ENCODE peak calls at places on chromosomes 16 and 17, in eight cellular contexts. R is DND-41; X is kidney; P is brain microvascular endothelial cell; N is PC-3; A is CD8-positive, alpha-beta T cell; H is CD4-positive, alpha-beta T cell; Y is IMR-90. U is an unnamed sample.

GRCh38 chr17:75627094-75627493 is 6.1 kb upstream of the SMIM5 start:
- DNase-seq in R (no peak), X (no peak), P (no peak), N (no peak), A (no peak), H (no peak), Y (no peak), U (no peak)

GRCh38 chr16:67636713-67637112 is 8.2 kb upstream of the CARMIL2 start:
- DNase-seq in R (no peak), X (no peak), P (no peak), N (no peak), A (no peak), H (no peak), Y (no peak), U (no peak)

GRCh38 chr17:7851438-7852261 is 3.2 kb upstream of the TMEM88 start:
- DNase-seq in R (peak), X (peak), P (peak), N (peak), A (peak), H (peak), Y (peak), U (peak)

GRCh38 chr16:1214693-1215092 is 10.4 kb downstream of the TPSG1 start:
- DNase-seq in R (no peak), X (no peak), P (no peak), N (no peak), A (no peak), H (no peak), Y (no peak), U (no peak)

GRCh38 chr17:71423871-71424546 is 696.8 kb upstream of the SOX9 start:
- DNase-seq in R (peak), X (no peak), P (peak), N (peak), A (no peak), H (no peak), Y (peak), U (peak)

GRCh38 chr16:23608194-23608593 is 12.1 kb upstream of the NDUFAB1 start:
- DNase-seq in R (no peak), X (no peak), P (peak), N (peak), A (no peak), H (no peak), Y (peak), U (peak)

GRCh38 chr17:8799001-8799850 is at the start of gene MFSD6L:
- DNase-seq in R (no peak), X (peak), P (peak), N (no peak), A (no peak), H (no peak), Y (no peak), U (peak)

GRCh38 chr16:54351171-54351570 is 64.6 kb upstream of the IRX3 start:
- DNase-seq in R (no peak), X (no peak), P (no peak), N (no peak), A (no peak), H (no peak), Y (no peak), U (no peak)

GRCh38 chr17:72618018-72618509 is 474.4 kb downstream of the SLC39A11 start:
- DNase-seq in R (peak), X (peak), P (no peak), N (peak), A (peak), H (peak), Y (no peak), U (no peak)

GRCh38 chr16:4313563-4314531 is 2.0 kb upstream of the GLIS2 start:
- DNase-seq in R (no peak), X (peak), P (no peak), N (no peak), A (no peak), H (no peak), Y (no peak), U (no peak)

GRCh38 chr16:359871-360697 is 7.6 kb upstream of the AXIN1 start:
- DNase-seq in R (no peak), X (peak), P (no peak), N (no peak), A (no peak), H (no peak), Y (no peak), U (no peak)

GRCh38 chr16:57795431-57795878 is 6.8 kb downstream of the KIFC3 start:
- DNase-seq in R (peak), X (peak), P (no peak), N (peak), A (peak), H (peak), Y (peak), U (peak)

GRCh38 chr17:17387461-17388362 is 84.5 kb downstream of the NT5M start:
- DNase-seq in R (peak), X (peak), P (no peak), N (peak), A (no peak), H (no peak), Y (no peak), U (peak)

GRCh38 chr17:77681820-77682219 is 276.7 kb upstream of the TNRC6C start:
- DNase-seq in R (no peak), X (no peak), P (no peak), N (peak), A (no peak), H (no peak), Y (peak), U (no peak)

GRCh38 chr17:77560417-77560816 is 398.1 kb upstream of the TNRC6C start:
- DNase-seq in R (no peak), X (no peak), P (no peak), N (no peak), A (no peak), H (no peak), Y (no peak), U (no peak)

GRCh38 chr16:46918905-46919792 is 35.0 kb downstream of the GPT2 start:
- DNase-seq in R (no peak), X (no peak), P (no peak), N (no peak), A (no peak), H (no peak), Y (no peak), U (no peak)

GRCh38 chr17:51371732-51372151 is 111.4 kb downstream of the UTP18 start:
- DNase-seq in R (peak), X (no peak), P (peak), N (peak), A (peak), H (peak), Y (peak), U (peak)

GRCh38 chr17:68011199-68011665 is 15.0 kb upstream of the C17orf58 start:
- DNase-seq in R (peak), X (no peak), P (no peak), N (peak), A (peak), H (peak), Y (no peak), U (peak)

GRCh38 chr17:2387086-2388019 is 13.5 kb downstream of the MNT start:
- DNase-seq in R (no peak), X (peak), P (no peak), N (no peak), A (no peak), H (no peak), Y (no peak), U (no peak)

GRCh38 chr17:62219500-62219899 is 154.4 kb upstream of the MED13 start:
- DNase-seq in R (no peak), X (no peak), P (no peak), N (no peak), A (no peak), H (no peak), Y (no peak), U (no peak)

GRCh38 chr16:68786685-68787418 is 49.8 kb downstream of the CDH1 start:
- DNase-seq in R (no peak), X (no peak), P (peak), N (no peak), A (no peak), H (no peak), Y (peak), U (peak)

GRCh38 chr16:85202051-85202601 is 89.9 kb upstream of the CIBAR2 start:
- DNase-seq in R (no peak), X (no peak), P (no peak), N (no peak), A (no peak), H (no peak), Y (no peak), U (no peak)

GRCh38 chr16:84065536-84066132 is 23.0 kb upstream of the SLC38A8 start:
- DNase-seq in R (peak), X (no peak), P (peak), N (peak), A (no peak), H (no peak), Y (peak), U (peak)

GRCh38 chr16:21083729-21084268 is 66.8 kb downstream of the DNAH3 start:
- DNase-seq in R (peak), X (peak), P (peak), N (peak), A (peak), H (peak), Y (peak), U (peak)

GRCh38 chr16:47342055-47342454 is 118.8 kb downstream of the ITFG1 start:
- DNase-seq in R (no peak), X (no peak), P (no peak), N (no peak), A (no peak), H (no peak), Y (peak), U (no peak)

GRCh38 chr16:10879681-10880589 is 2.9 kb downstream of the CIITA start:
- DNase-seq in R (no peak), X (no peak), P (no peak), N (no peak), A (no peak), H (no peak), Y (no peak), U (no peak)

GRCh38 chr17:55852734-55853133 is 101.9 kb downstream of the PCTP start:
- DNase-seq in R (no peak), X (no peak), P (no peak), N (no peak), A (no peak), H (no peak), Y (no peak), U (no peak)

GRCh38 chr17:31275126-31275525 is 21.9 kb downstream of the OMG start:
- DNase-seq in R (no peak), X (no peak), P (no peak), N (no peak), A (no peak), H (no peak), Y (peak), U (no peak)

GRCh38 chr16:49400611-49401010 is 27.0 kb downstream of the C16orf78 start:
- DNase-seq in R (no peak), X (no peak), P (no peak), N (no peak), A (no peak), H (no peak), Y (no peak), U (no peak)

GRCh38 chr16:11354733-11355574 is 9.7 kb downstream of the RMI2 start:
- DNase-seq in R (peak), X (no peak), P (no peak), N (no peak), A (peak), H (peak), Y (peak), U (no peak)

GRCh38 chr16:87602821-87603683 is 744 bp downstream of the JPH3 start:
- DNase-seq in R (no peak), X (peak), P (no peak), N (no peak), A (no peak), H (no peak), Y (no peak), U (no peak)
- H3K27ac ChIP-seq in R (no peak), X (no peak), P (no peak), N (no peak), A (no peak), H (no peak), Y (no peak), U (no peak)

GRCh38 chr17:33013596-33014375 is 22.1 kb downstream of the SPACA3 start:
- DNase-seq in R (no peak), X (no peak), P (no peak), N (no peak), A (no peak), H (no peak), Y (peak), U (no peak)
- TF ChIP-seq CTCF in R (no peak), X (no peak), P (no peak), N (no peak), A (no peak), H (no peak), Y (no peak), U (no peak)

DNA sequence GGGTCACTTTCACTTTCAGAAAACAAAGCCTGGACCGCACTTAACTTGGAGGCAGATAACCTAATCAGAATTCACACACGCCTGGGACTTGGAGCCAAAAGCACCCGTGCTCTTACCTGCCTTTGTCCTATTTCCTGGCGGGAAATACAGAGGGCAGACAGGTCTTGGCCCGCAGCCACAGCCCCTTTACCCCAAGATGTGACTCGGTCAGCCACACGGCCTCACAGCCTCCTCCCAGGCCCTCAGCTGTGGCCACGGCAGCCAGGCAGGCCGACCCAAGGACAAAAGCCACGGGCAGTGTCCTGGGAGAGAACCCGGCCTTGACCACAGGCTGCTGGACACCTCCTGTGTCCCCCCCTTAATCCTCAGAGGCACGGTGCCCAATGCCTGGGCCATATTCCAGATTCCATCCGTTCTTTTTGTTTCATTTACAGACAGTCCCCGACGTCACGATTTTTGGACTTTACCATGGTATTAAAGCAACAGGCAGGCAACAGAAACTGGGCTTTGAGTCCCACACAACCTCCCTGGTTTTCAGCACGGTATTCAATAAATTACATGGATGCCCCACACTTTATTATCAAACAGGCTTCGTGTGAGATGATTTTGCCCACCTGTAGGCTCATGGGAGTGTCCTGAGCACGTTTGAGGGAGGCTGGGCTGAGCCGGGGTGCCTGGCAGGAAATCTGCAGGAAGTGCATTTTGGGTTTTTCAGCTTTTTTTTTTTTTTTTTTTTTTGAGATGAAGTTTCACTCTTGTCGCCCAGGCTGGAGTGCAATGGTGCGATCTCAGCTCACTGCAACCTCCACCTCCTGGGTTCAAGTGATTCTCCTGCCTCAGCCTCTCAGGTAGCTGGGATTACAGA is 30.0 kb upstream of the GAA start:
- DNase-seq in R (no peak), X (peak), P (no peak), N (no peak), A (no peak), H (no peak), Y (peak), U (no peak)
- H3K27ac ChIP-seq in R (no peak), X (peak), P (no peak), N (no peak), A (no peak), H (no peak), Y (peak), U (peak)

GRCh38 chr16:81940781-81941560 is 70.3 kb downstream of the SDR42E1 start:
- DNase-seq in R (no peak), X (no peak), P (peak), N (peak), A (no peak), H (no peak), Y (peak), U (peak)
- TF ChIP-seq CTCF in R (peak), X (peak), P (peak), N (peak), A (peak), H (peak), Y (peak), U (peak)

GRCh38 chr16:89373355-89374110 is 116.8 kb downstream of the ANKRD11 start:
- DNase-seq in R (no peak), X (peak), P (peak), N (no peak), A (no peak), H (no peak), Y (peak), U (no peak)

GRCh38 chr16:89375686-89376085 is 114.7 kb downstream of the ANKRD11 start:
- DNase-seq in R (no peak), X (no peak), P (no peak), N (peak), A (no peak), H (no peak), Y (no peak), U (no peak)

GRCh38 chr16:89371968-89372634 is 118.3 kb downstream of the ANKRD11 start:
- DNase-seq in R (no peak), X (peak), P (peak), N (no peak), A (no peak), H (no peak), Y (peak), U (no peak)

GRCh38 chr16:89375021-89375420 is 115.3 kb downstream of the ANKRD11 start:
- DNase-seq in R (no peak), X (no peak), P (no peak), N (peak), A (no peak), H (no peak), Y (peak), U (no peak)

DNA sequence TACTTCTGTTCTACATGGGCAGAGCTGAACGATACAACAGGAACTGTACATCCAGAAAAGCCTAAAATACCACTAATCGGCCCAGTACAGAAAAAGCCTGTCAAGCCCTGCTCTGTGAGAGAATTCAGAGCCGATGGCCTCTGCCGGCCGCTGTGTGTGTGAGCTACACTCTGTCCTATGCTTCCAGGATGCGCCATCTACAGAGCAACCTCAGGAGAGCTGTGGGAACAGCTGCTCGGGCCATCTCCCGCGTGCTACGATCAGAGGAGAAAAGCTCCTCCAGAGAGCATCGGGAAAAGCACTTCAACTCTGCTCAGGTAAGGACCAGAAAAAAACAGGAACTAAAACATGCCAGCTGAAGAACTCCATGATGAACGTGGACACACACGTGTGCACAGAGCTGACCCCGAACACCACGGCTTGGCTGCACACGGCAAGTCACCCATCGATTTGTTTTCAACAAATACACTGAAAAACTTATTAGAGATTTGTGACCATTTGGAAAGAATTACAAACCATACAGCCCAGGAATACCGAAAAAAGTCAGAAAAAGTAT is 115.9 kb downstream of the ANKRD11 start:
- DNase-seq in R (no peak), X (no peak), P (peak), N (peak), A (no peak), H (no peak), Y (peak), U (no peak)
- H3K27ac ChIP-seq in R (no peak), X (no peak), P (peak), N (peak), A (no peak), H (no peak), Y (no peak), U (peak)

GRCh38 chr17:48053758-48054237 is 5.6 kb downstream of the NFE2L1 start:
- DNase-seq in R (no peak), X (no peak), P (no peak), N (no peak), A (no peak), H (no peak), Y (no peak), U (no peak)

GRCh38 chr17:48052956-48053757 is 5.0 kb downstream of the NFE2L1 start:
- DNase-seq in R (no peak), X (peak), P (no peak), N (no peak), A (no peak), H (no peak), Y (peak), U (no peak)

GRCh38 chr17:48054238-48055185 is 6.4 kb downstream of the NFE2L1 start:
- DNase-seq in R (no peak), X (peak), P (no peak), N (no peak), A (no peak), H (no peak), Y (peak), U (peak)

GRCh38 chr17:48051278-48051677 is 3.1 kb downstream of the NFE2L1 start:
- DNase-seq in R (no peak), X (peak), P (no peak), N (no peak), A (no peak), H (no peak), Y (no peak), U (no peak)

GRCh38 chr17:48051706-48052486 is 3.7 kb downstream of the NFE2L1 start:
- DNase-seq in R (no peak), X (no peak), P (peak), N (no peak), A (no peak), H (no peak), Y (peak), U (peak)
- TF ChIP-seq CTCF in R (no peak), X (no peak), P (peak), N (no peak), A (no peak), H (no peak), Y (peak), U (no peak)

U was measured in RWPE1.